ENCODE peak calls at places on chromosomes 13 and 19, in ten cellular contexts. F, B, I, H, W, Y, L, P, N and Z are unnamed samples.

GRCh38 chr13:40595693-40596092 is 70.7 kb downstream of the FOXO1 start:
- DNase-seq in F (no peak), B (peak), N (no peak), Y (no peak), L (no peak), P (peak), H (no peak), I (no peak), W (peak), Z (no peak)

GRCh38 chr19:48795855-48796142 is 15.0 kb downstream of the BCAT2 start:
- DNase-seq in Y (no peak), F (no peak), W (no peak), H (no peak), N (peak), P (no peak), B (no peak), L (no peak), I (no peak), Z (no peak)

GRCh38 chr19:49362048-49362925 is at the start of gene TEAD2:
- DNase-seq in I (peak), H (peak), F (peak), Y (no peak), W (peak), P (peak), N (peak), B (peak), L (no peak), Z (peak)

GRCh38 chr13:100024023-100024422 is 42.4 kb downstream of the ZIC2 start:
- DNase-seq in Y (no peak), B (no peak), P (no peak), L (no peak), W (no peak), F (no peak), I (no peak), H (no peak), N (no peak), Z (no peak)

GRCh38 chr19:33431986-33432385 is 58.5 kb downstream of the CEBPG start:
- DNase-seq in B (no peak), I (no peak), F (peak), N (no peak), H (no peak), W (no peak), L (no peak), Y (no peak), P (peak), Z (no peak)

GRCh38 chr19:19260842-19261241 is 12.3 kb downstream of the TM6SF2 start:
- DNase-seq in L (no peak), I (no peak), Y (no peak), N (no peak), W (no peak), F (no peak), H (no peak), B (no peak), P (no peak), Z (no peak)

GRCh38 chr13:28624707-28625432 is 34.1 kb upstream of the POMP start:
- DNase-seq in B (no peak), H (no peak), N (no peak), P (no peak), F (no peak), I (no peak), Y (no peak), L (no peak), W (no peak), Z (no peak)

GRCh38 chr19:46413262-46414031 is at the start of gene CCDC8:
- DNase-seq in P (peak), Y (no peak), N (peak), W (peak), F (peak), B (peak), L (peak), H (peak), I (peak), Z (peak)

GRCh38 chr13:53064721-53065120 is 36.1 kb downstream of the OLFM4 start:
- DNase-seq in Y (no peak), H (no peak), B (no peak), P (no peak), F (no peak), W (no peak), I (no peak), N (no peak), L (no peak), Z (no peak)

GRCh38 chr13:50990540-50991506 is 81.2 kb downstream of the RNASEH2B start:
- DNase-seq in F (no peak), N (peak), Y (no peak), I (no peak), L (no peak), P (peak), W (no peak), H (no peak), B (peak), Z (peak)

GRCh38 chr13:98033277-98034247 is 80.1 kb downstream of the IPO5 start:
- DNase-seq in I (no peak), B (peak), W (peak), L (peak), N (no peak), Y (no peak), F (no peak), H (no peak), P (peak), Z (peak)

GRCh38 chr19:18856385-18857126 is 24.8 kb downstream of the UPF1 start:
- DNase-seq in L (no peak), F (no peak), P (peak), W (peak), B (peak), Y (no peak), N (no peak), I (no peak), H (no peak), Z (no peak)

GRCh38 chr19:1276620-1277007 is 1.3 kb downstream of the FAM174C start:
- DNase-seq in F (no peak), P (no peak), W (no peak), Y (no peak), I (peak), L (no peak), B (no peak), H (no peak), N (no peak), Z (no peak)

GRCh38 chr13:44435142-44435982 is 61.7 kb downstream of the SERP2 start:
- DNase-seq in W (peak), F (peak), L (peak), B (peak), I (peak), H (peak), N (peak), P (peak), Y (peak), Z (peak)

GRCh38 chr13:44436589-44437337 is 63.1 kb downstream of the SERP2 start:
- DNase-seq in W (peak), B (peak), L (peak), F (peak), P (peak), H (peak), Y (peak), I (peak), N (peak), Z (peak)

GRCh38 chr13:44439615-44440014 is 66.0 kb downstream of the SERP2 start:
- DNase-seq in L (no peak), Y (no peak), B (peak), H (no peak), W (no peak), I (no peak), N (no peak), F (no peak), P (no peak), Z (no peak)

GRCh38 chr13:44438234-44438579 is 64.6 kb downstream of the SERP2 start:
- DNase-seq in L (no peak), Y (no peak), I (no peak), N (no peak), H (no peak), F (no peak), P (no peak), W (no peak), B (no peak), Z (no peak)

DNA sequence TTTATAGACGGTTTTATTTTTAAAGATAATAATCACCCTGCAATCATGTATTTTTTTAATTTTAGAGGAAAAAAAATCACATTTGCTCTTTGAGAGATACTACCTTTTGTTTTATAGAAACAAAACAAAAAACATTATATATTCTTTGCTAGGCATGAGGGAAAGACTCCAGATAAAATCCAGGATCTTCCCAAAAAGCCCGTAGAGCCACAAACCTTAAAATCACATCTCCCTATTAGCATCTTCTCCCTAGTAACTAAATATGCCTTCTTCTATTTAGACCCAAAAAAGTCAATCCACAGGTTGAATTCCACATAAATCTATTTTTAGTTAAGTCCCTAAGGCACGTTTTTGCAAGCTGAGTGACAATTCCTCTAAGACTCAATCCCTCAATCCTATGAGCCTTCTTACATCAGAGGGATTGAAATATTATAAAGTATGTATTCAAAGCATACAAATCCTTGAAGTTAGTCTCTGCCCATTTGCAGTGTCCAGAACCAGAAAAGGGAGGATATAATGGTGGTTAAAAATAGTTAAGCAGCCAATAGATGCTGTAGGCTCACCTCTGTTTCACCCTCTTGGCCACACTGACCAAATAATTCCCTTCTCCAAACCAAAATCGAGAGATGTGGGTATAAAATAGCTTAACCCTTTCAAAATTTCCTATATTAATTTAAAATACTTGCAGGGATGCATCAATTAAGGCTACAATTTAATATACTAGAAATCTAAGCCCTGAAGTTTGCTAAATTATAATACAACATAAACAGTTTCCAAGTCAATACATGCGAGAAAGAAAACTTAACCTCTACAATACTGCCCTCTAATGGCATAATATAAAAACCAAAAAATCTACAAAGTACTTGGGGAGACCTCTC is 64.0 kb downstream of the SERP2 start:
- DNase-seq in Y (no peak), F (no peak), P (peak), B (peak), N (no peak), H (no peak), L (peak), I (no peak), W (peak), Z (peak)
- H3K4me3 ChIP-seq in Y (peak), F (peak), P (peak), B (peak), N (peak), H (peak), L (peak), I (peak), W (peak), Z (peak)

GRCh38 chr13:26074706-26075105 is 22.9 kb upstream of the SHISA2 start:
- DNase-seq in L (no peak), N (no peak), P (peak), I (no peak), W (peak), F (no peak), Y (no peak), H (no peak), B (no peak), Z (peak)
- H3K4me3 ChIP-seq in L (no peak), N (no peak), P (no peak), I (no peak), W (no peak), F (no peak), Y (no peak), H (no peak), B (no peak), Z (no peak)

DNA sequence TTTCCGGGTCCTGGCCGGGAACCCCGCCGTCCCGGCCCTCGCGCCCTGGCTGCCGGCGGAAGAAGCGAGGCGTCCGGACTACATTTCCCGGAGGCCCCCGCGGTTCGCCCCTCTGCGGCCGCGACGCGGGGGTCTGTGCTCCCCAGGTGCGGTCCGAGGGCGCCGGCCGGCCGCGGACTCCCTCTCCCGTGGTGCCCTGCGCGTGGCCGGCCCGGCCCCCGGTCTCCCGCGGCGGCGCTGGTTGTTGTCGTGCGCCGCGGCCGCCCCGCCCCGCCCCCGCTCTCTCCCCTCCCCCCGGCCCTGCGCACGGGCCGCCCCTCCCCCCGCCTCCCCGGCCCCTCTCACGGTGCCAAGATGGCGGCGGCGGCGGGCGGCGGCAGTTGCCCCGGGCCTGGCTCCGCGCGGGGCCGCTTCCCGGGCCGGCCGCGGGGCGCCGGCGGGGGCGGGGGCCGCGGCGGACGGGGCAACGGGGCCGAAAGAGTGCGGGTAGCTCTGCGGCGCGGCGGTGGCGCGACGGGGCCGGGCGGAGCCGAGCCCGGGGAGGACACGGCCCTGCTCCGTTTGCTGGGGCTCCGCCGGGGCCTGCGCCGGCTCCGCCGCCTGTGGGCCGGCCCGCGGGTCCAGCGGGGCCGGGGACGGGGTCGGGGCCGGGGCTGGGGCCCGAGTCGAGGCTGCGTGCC is at the start of gene KMT2B:
- DNase-seq in P (no peak), B (peak), N (no peak), H (no peak), L (no peak), Y (no peak), W (peak), F (peak), I (no peak), Z (peak)
- H3K4me3 ChIP-seq in P (peak), B (peak), N (peak), H (peak), L (peak), Y (peak), W (peak), F (peak), I (peak), Z (peak)

GRCh38 chr19:53960187-53960586 is 2.5 kb upstream of the CACNG8 start:
- DNase-seq in L (no peak), W (no peak), N (no peak), H (no peak), B (no peak), I (no peak), F (no peak), Y (no peak), P (no peak), Z (no peak)
- H3K4me3 ChIP-seq in L (no peak), W (no peak), N (no peak), H (no peak), B (no peak), I (no peak), F (no peak), Y (no peak), P (peak), Z (no peak)

GRCh38 chr19:16325671-16326400 is 1.2 kb downstream of the KLF2 start:
- DNase-seq in Y (peak), B (no peak), W (no peak), P (peak), N (no peak), I (peak), H (peak), L (no peak), F (peak), Z (no peak)
- H3K4me3 ChIP-seq in Y (peak), B (peak), W (no peak), P (peak), N (peak), I (peak), H (peak), L (peak), F (peak), Z (peak)

GRCh38 chr19:16591803-16592556 is 19.8 kb upstream of the SLC35E1 start:
- DNase-seq in L (no peak), Y (no peak), P (no peak), B (no peak), H (no peak), I (no peak), N (no peak), F (no peak), W (peak), Z (no peak)

GRCh38 chr19:16589917-16590316 is 17.7 kb upstream of the SLC35E1 start:
- DNase-seq in I (no peak), P (no peak), L (no peak), Y (no peak), H (no peak), W (no peak), B (no peak), N (no peak), F (no peak), Z (no peak)

GRCh38 chr19:16593181-16593580 is 21.0 kb upstream of the SLC35E1 start:
- DNase-seq in L (no peak), B (no peak), H (no peak), N (no peak), W (no peak), Y (no peak), I (no peak), F (no peak), P (no peak), Z (no peak)

GRCh38 chr19:16588824-16589577 is 16.8 kb upstream of the SLC35E1 start:
- DNase-seq in W (no peak), Y (no peak), L (no peak), B (no peak), P (no peak), N (no peak), F (no peak), H (no peak), I (no peak), Z (no peak)

DNA sequence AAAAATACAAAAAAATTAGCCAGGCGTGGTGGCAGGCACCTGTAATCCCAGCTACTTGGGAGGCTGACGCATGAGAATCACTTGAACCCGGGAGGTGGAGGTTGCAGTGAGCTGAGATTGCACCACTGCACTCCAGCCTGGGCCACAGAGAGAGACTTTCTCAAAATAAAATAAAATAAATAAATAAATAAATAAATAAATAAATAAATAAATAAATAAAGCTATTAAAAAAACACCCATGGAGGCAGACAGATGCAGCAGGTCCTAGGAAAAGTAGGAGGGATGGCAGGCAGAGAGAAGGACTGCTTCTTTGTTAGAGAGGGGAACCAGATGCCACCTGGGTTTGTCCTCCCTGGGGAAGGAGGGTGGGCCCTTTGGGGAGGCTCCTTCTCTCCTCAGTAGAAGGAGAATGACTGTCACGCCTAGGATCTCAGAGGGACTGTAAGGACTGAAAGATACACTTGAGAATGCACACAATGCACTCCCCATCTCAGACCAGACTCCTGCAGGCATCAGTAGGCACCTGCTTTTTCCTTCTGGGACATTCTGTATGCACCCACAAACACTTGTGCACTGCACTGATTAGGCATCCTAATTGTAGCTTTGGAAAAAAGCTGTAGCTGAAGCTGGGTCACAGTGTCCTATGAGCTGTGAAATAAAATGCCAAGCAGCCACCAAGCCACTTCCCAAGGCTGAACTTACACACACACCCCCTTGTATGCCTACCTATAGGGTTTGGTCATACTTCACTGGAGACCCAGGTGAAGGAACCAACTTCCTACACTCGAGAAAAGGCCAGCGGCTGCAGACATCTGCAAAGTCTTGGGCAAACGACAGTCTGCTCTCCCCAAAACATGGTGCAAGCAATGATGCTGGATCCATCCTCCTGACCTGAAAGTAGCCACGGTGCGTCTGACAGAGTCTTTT is 18.9 kb upstream of the SLC35E1 start:
- DNase-seq in N (no peak), Y (no peak), F (no peak), P (no peak), W (no peak), H (no peak), B (no peak), L (no peak), I (no peak), Z (no peak)
- H3K4me3 ChIP-seq in N (no peak), Y (no peak), F (no peak), P (no peak), W (no peak), H (no peak), B (no peak), L (no peak), I (no peak), Z (no peak)

GRCh38 chr19:40691421-40692211 is 1.2 kb upstream of the NUMBL start:
- DNase-seq in H (no peak), N (no peak), I (no peak), P (no peak), Y (no peak), L (no peak), W (no peak), B (no peak), F (no peak), Z (no peak)

GRCh38 chr19:40692212-40692551 is 1.7 kb upstream of the NUMBL start:
- DNase-seq in L (no peak), N (no peak), Y (no peak), W (no peak), P (no peak), B (no peak), I (no peak), H (no peak), F (no peak), Z (no peak)

GRCh38 chr19:40689339-40690049 is 957 bp downstream of the NUMBL start:
- DNase-seq in W (peak), P (peak), F (peak), I (no peak), L (no peak), H (no peak), N (peak), B (peak), Y (no peak), Z (no peak)

GRCh38 chr19:40690050-40690698 is at the start of gene NUMBL:
- DNase-seq in F (no peak), B (no peak), L (no peak), H (no peak), P (no peak), I (no peak), W (no peak), N (no peak), Y (no peak), Z (no peak)

DNA sequence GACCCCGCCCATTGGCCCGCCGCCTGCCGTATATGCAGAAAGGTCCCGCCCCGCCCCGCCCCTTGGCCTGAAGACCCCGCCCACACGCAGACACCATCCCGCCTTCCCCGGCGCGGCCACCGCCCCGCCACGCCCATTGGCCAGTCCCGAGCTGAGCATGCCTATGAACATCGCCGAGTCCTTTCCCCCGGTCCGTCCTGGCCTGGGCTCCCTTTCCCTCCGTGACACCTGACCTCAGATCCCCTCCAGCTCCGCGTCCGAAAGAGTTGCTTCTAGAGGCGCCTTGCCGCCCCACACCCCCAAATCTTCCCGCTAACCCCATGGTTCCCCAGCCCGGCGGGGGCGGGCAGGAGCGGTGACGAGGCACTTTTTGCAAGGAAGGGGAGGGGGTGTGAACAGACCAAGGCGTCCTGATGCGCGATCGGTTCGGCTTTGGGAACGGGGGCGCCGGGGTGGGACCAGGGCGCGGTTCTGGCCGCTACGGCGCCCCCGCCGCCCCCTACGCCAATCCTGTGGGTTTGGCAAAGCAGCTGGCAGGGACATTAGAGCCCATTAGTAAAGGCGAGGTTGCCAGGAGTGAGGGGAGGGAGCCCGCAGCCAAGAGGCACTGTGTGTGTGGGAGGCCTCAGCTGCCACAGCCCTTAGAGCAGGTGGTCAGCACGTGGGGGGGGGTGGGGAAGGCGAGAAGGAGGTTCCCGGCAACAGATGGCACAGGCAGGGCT is 409 bp upstream of the NUMBL start:
- DNase-seq in F (peak), Y (peak), B (peak), P (peak), W (peak), H (peak), N (peak), L (no peak), I (peak), Z (peak)
- H3K4me3 ChIP-seq in F (peak), Y (peak), B (peak), P (peak), W (peak), H (peak), N (peak), L (peak), I (peak), Z (peak)